ENCODE peak calls at places on chromosomes 16 and 17, in ten cellular contexts. One of them, this sample, is unnamed.

GRCh38 chr17:21044971-21045370 is 2.2 kb upstream of the USP22 start:
- DNase-seq in endodermal cell: no peak
- DNase-seq in spleen: no peak
- DNase-seq in MM.1S: no peak
- DNase-seq in testis: no peak
- DNase-seq in body of pancreas: no peak
- DNase-seq in CD4-positive, alpha-beta T cell: no peak
- DNase-seq in esophagus squamous epithelium: no peak
- DNase-seq in neural progenitor cell: no peak
- DNase-seq in BE2C: no peak
- DNase-seq in this sample: no peak

GRCh38 chr16:67872631-67873434 is at the start of gene EDC4:
- DNase-seq in spleen: peak; percentile 96
- DNase-seq in testis: peak; percentile 81
- DNase-seq in body of pancreas: peak; percentile 83
- DNase-seq in CD4-positive, alpha-beta T cell: peak; percentile 84
- DNase-seq in neural progenitor cell: peak; percentile 75
- DNase-seq in BE2C: peak; percentile 84
- DNase-seq in endodermal cell: peak; percentile 90
- DNase-seq in esophagus squamous epithelium: peak; percentile 16
- DNase-seq in MM.1S: peak; percentile 84
- DNase-seq in this sample: peak; percentile 93

GRCh38 chr17:15954222-15954621 is 9.3 kb downstream of the ADORA2B start:
- DNase-seq in spleen: peak; percentile 40
- DNase-seq in MM.1S: no peak
- DNase-seq in CD4-positive, alpha-beta T cell: no peak
- DNase-seq in testis: no peak
- DNase-seq in endodermal cell: no peak
- DNase-seq in neural progenitor cell: no peak
- DNase-seq in BE2C: no peak
- DNase-seq in esophagus squamous epithelium: no peak
- DNase-seq in body of pancreas: no peak
- DNase-seq in this sample: no peak

GRCh38 chr17:915416-916201 is 64.0 kb downstream of the NXN start:
- DNase-seq in neural progenitor cell: peak; percentile 49
- DNase-seq in CD4-positive, alpha-beta T cell: no peak
- DNase-seq in testis: no peak
- DNase-seq in spleen: no peak
- DNase-seq in endodermal cell: no peak
- DNase-seq in esophagus squamous epithelium: no peak
- DNase-seq in body of pancreas: no peak
- DNase-seq in MM.1S: no peak
- DNase-seq in BE2C: no peak
- DNase-seq in this sample: no peak

GRCh38 chr17:8016632-8017424 is 14.4 kb downstream of the GUCY2D start:
- DNase-seq in testis: peak; percentile 55
- DNase-seq in CD4-positive, alpha-beta T cell: peak; percentile 34
- DNase-seq in neural progenitor cell: peak; percentile 80
- DNase-seq in esophagus squamous epithelium: no peak
- DNase-seq in MM.1S: peak; percentile 27
- DNase-seq in body of pancreas: peak; percentile 62
- DNase-seq in BE2C: peak; percentile 58
- DNase-seq in spleen: peak; percentile 81
- DNase-seq in endodermal cell: peak; percentile 97
- DNase-seq in this sample: peak; percentile 86

GRCh38 chr16:17476414-17477259 is 5.9 kb upstream of the XYLT1 start:
- DNase-seq in body of pancreas: peak; percentile 70
- DNase-seq in neural progenitor cell: peak; percentile 87
- DNase-seq in CD4-positive, alpha-beta T cell: peak; percentile 40
- DNase-seq in endodermal cell: peak; percentile 92
- DNase-seq in esophagus squamous epithelium: no peak
- DNase-seq in spleen: peak; percentile 83
- DNase-seq in BE2C: peak; percentile 45
- DNase-seq in MM.1S: peak; percentile 93
- DNase-seq in testis: peak; percentile 59
- DNase-seq in this sample: no peak

GRCh38 chr17:10081571-10082169 is 116.7 kb downstream of the GAS7 start:
- DNase-seq in BE2C: no peak
- DNase-seq in CD4-positive, alpha-beta T cell: no peak
- DNase-seq in spleen: no peak
- DNase-seq in neural progenitor cell: no peak
- DNase-seq in MM.1S: no peak
- DNase-seq in endodermal cell: peak; percentile 64
- DNase-seq in esophagus squamous epithelium: no peak
- DNase-seq in body of pancreas: no peak
- DNase-seq in testis: no peak
- DNase-seq in this sample: no peak

GRCh38 chr16:64947651-64948050 is 174.2 kb downstream of the CDH11 start:
- DNase-seq in neural progenitor cell: no peak
- DNase-seq in MM.1S: no peak
- DNase-seq in endodermal cell: no peak
- DNase-seq in esophagus squamous epithelium: no peak
- DNase-seq in spleen: no peak
- DNase-seq in body of pancreas: no peak
- DNase-seq in CD4-positive, alpha-beta T cell: no peak
- DNase-seq in testis: no peak
- DNase-seq in BE2C: no peak
- DNase-seq in this sample: no peak

GRCh38 chr17:49021768-49022103 is 24.6 kb downstream of the IGF2BP1 start:
- DNase-seq in neural progenitor cell: no peak
- DNase-seq in CD4-positive, alpha-beta T cell: no peak
- DNase-seq in BE2C: no peak
- DNase-seq in endodermal cell: no peak
- DNase-seq in body of pancreas: no peak
- DNase-seq in spleen: no peak
- DNase-seq in MM.1S: no peak
- DNase-seq in testis: no peak
- DNase-seq in esophagus squamous epithelium: no peak
- DNase-seq in this sample: no peak

GRCh38 chr17:30278032-30278431 is 13.7 kb downstream of the BLMH start:
- DNase-seq in testis: peak; percentile 76
- DNase-seq in CD4-positive, alpha-beta T cell: no peak
- DNase-seq in neural progenitor cell: peak; percentile 61
- DNase-seq in body of pancreas: peak; percentile 42
- DNase-seq in esophagus squamous epithelium: no peak
- DNase-seq in spleen: no peak
- DNase-seq in MM.1S: no peak
- DNase-seq in endodermal cell: peak; percentile 77
- DNase-seq in BE2C: peak; percentile 31
- DNase-seq in this sample: no peak

GRCh38 chr16:89574681-89575246 is 794 bp upstream of the CPNE7 start:
- DNase-seq in spleen: peak; percentile 85
- DNase-seq in MM.1S: peak; percentile 20
- DNase-seq in BE2C: peak; percentile 11
- DNase-seq in esophagus squamous epithelium: no peak
- DNase-seq in body of pancreas: peak; percentile 47
- DNase-seq in endodermal cell: peak; percentile 94
- DNase-seq in CD4-positive, alpha-beta T cell: peak; percentile 23
- DNase-seq in neural progenitor cell: peak; percentile 93
- DNase-seq in testis: peak; percentile 64
- DNase-seq in this sample: peak; percentile 79

GRCh38 chr16:29256501-29256981 is 150.0 kb downstream of the NPIPB11 start:
- DNase-seq in BE2C: no peak
- DNase-seq in CD4-positive, alpha-beta T cell: no peak
- DNase-seq in testis: no peak
- DNase-seq in neural progenitor cell: peak; percentile 24
- DNase-seq in endodermal cell: no peak
- DNase-seq in spleen: no peak
- DNase-seq in esophagus squamous epithelium: no peak
- DNase-seq in body of pancreas: no peak
- DNase-seq in MM.1S: no peak
- DNase-seq in this sample: no peak

GRCh38 chr17:30347488-30347887 is 13.6 kb upstream of the TMIGD1 start:
- DNase-seq in spleen: no peak
- DNase-seq in body of pancreas: no peak
- DNase-seq in BE2C: no peak
- DNase-seq in neural progenitor cell: no peak
- DNase-seq in testis: no peak
- DNase-seq in CD4-positive, alpha-beta T cell: no peak
- DNase-seq in MM.1S: no peak
- DNase-seq in endodermal cell: no peak
- DNase-seq in esophagus squamous epithelium: no peak
- DNase-seq in this sample: no peak

GRCh38 chr17:7932949-7933348 is 943 bp downstream of the CNTROB start:
- DNase-seq in esophagus squamous epithelium: no peak
- DNase-seq in endodermal cell: peak; percentile 87
- DNase-seq in neural progenitor cell: peak; percentile 67
- DNase-seq in body of pancreas: no peak
- DNase-seq in BE2C: peak; percentile 25
- DNase-seq in testis: no peak
- DNase-seq in CD4-positive, alpha-beta T cell: no peak
- DNase-seq in spleen: no peak
- DNase-seq in MM.1S: no peak
- DNase-seq in this sample: peak; percentile 80

GRCh38 chr16:10408824-10409381 is 23.0 kb downstream of the ATF7IP2 start:
- DNase-seq in esophagus squamous epithelium: no peak
- DNase-seq in CD4-positive, alpha-beta T cell: no peak
- DNase-seq in spleen: no peak
- DNase-seq in neural progenitor cell: no peak
- DNase-seq in BE2C: no peak
- DNase-seq in MM.1S: no peak
- DNase-seq in body of pancreas: no peak
- DNase-seq in testis: no peak
- DNase-seq in endodermal cell: no peak
- DNase-seq in this sample: no peak
- H3K9me3 ChIP-seq in esophagus squamous epithelium: no peaks in the 10 kb centered on the region
- H3K9me3 ChIP-seq in CD4-positive, alpha-beta T cell: peaks cover 76% of the 10 kb centered on the region
- H3K9me3 ChIP-seq in spleen: peaks cover 12% of the 10 kb centered on the region
- H3K9me3 ChIP-seq in neural progenitor cell: no peaks in the 10 kb centered on the region
- H3K9me3 ChIP-seq in BE2C: no peaks in the 10 kb centered on the region
- H3K9me3 ChIP-seq in MM.1S: no peaks in the 10 kb centered on the region
- H3K9me3 ChIP-seq in body of pancreas: no peaks in the 10 kb centered on the region
- H3K9me3 ChIP-seq in testis: no peaks in the 10 kb centered on the region
- H3K9me3 ChIP-seq in endodermal cell: peaks cover 99% of the 10 kb centered on the region
- H3K9me3 ChIP-seq in this sample: peaks cover 56% of the 10 kb centered on the region

GRCh38 chr16:35687781-35688180 is 2228.4 kb downstream of the TP53TG3F start:
- DNase-seq in endodermal cell: no peak
- DNase-seq in MM.1S: peak; percentile 71
- DNase-seq in CD4-positive, alpha-beta T cell: no peak
- DNase-seq in neural progenitor cell: no peak
- DNase-seq in testis: no peak
- DNase-seq in BE2C: no peak
- DNase-seq in spleen: no peak
- DNase-seq in esophagus squamous epithelium: no peak
- DNase-seq in body of pancreas: no peak
- DNase-seq in this sample: no peak
- H3K9me3 ChIP-seq in endodermal cell: peaks cover 90% of the 10 kb centered on the region
- H3K9me3 ChIP-seq in MM.1S: no peaks in the 10 kb centered on the region
- H3K9me3 ChIP-seq in CD4-positive, alpha-beta T cell: peaks cover 63% of the 10 kb centered on the region
- H3K9me3 ChIP-seq in neural progenitor cell: peaks cover 6% of the 10 kb centered on the region
- H3K9me3 ChIP-seq in testis: no peaks in the 10 kb centered on the region
- H3K9me3 ChIP-seq in BE2C: no peaks in the 10 kb centered on the region
- H3K9me3 ChIP-seq in spleen: no peaks in the 10 kb centered on the region
- H3K9me3 ChIP-seq in esophagus squamous epithelium: no peaks in the 10 kb centered on the region
- H3K9me3 ChIP-seq in body of pancreas: no peaks in the 10 kb centered on the region
- H3K9me3 ChIP-seq in this sample: peaks cover 5% of the 10 kb centered on the region

GRCh38 chr16:2013527-2013926 is 3.9 kb upstream of the ZNF598 start:
- DNase-seq in MM.1S: no peak
- DNase-seq in spleen: no peak
- DNase-seq in neural progenitor cell: no peak
- DNase-seq in esophagus squamous epithelium: no peak
- DNase-seq in BE2C: no peak
- DNase-seq in testis: no peak
- DNase-seq in body of pancreas: no peak
- DNase-seq in endodermal cell: no peak
- DNase-seq in CD4-positive, alpha-beta T cell: no peak
- DNase-seq in this sample: no peak
- H3K9me3 ChIP-seq in MM.1S: no peaks in the 10 kb centered on the region
- H3K9me3 ChIP-seq in spleen: no peaks in the 10 kb centered on the region
- H3K9me3 ChIP-seq in neural progenitor cell: no peaks in the 10 kb centered on the region
- H3K9me3 ChIP-seq in esophagus squamous epithelium: no peaks in the 10 kb centered on the region
- H3K9me3 ChIP-seq in BE2C: no peaks in the 10 kb centered on the region
- H3K9me3 ChIP-seq in testis: no peaks in the 10 kb centered on the region
- H3K9me3 ChIP-seq in body of pancreas: no peaks in the 10 kb centered on the region
- H3K9me3 ChIP-seq in endodermal cell: no peaks in the 10 kb centered on the region
- H3K9me3 ChIP-seq in CD4-positive, alpha-beta T cell: no peaks in the 10 kb centered on the region
- H3K9me3 ChIP-seq in this sample: no peaks in the 10 kb centered on the region

GRCh38 chr16:75172578-75172977 is 24.3 kb downstream of the ZFP1 start:
- DNase-seq in CD4-positive, alpha-beta T cell: no peak
- DNase-seq in spleen: no peak
- DNase-seq in body of pancreas: no peak
- DNase-seq in esophagus squamous epithelium: no peak
- DNase-seq in BE2C: no peak
- DNase-seq in testis: no peak
- DNase-seq in MM.1S: no peak
- DNase-seq in neural progenitor cell: no peak
- DNase-seq in endodermal cell: no peak
- DNase-seq in this sample: no peak
- H3K9me3 ChIP-seq in CD4-positive, alpha-beta T cell: peaks cover 85% of the 10 kb centered on the region
- H3K9me3 ChIP-seq in spleen: peaks cover 19% of the 10 kb centered on the region
- H3K9me3 ChIP-seq in body of pancreas: no peaks in the 10 kb centered on the region
- H3K9me3 ChIP-seq in esophagus squamous epithelium: no peaks in the 10 kb centered on the region
- H3K9me3 ChIP-seq in BE2C: peaks cover 7% of the 10 kb centered on the region
- H3K9me3 ChIP-seq in testis: no peaks in the 10 kb centered on the region
- H3K9me3 ChIP-seq in MM.1S: no peaks in the 10 kb centered on the region
- H3K9me3 ChIP-seq in neural progenitor cell: peaks cover 33% of the 10 kb centered on the region
- H3K9me3 ChIP-seq in endodermal cell: peaks cover 97% of the 10 kb centered on the region
- H3K9me3 ChIP-seq in this sample: peaks cover 32% of the 10 kb centered on the region

DNA sequence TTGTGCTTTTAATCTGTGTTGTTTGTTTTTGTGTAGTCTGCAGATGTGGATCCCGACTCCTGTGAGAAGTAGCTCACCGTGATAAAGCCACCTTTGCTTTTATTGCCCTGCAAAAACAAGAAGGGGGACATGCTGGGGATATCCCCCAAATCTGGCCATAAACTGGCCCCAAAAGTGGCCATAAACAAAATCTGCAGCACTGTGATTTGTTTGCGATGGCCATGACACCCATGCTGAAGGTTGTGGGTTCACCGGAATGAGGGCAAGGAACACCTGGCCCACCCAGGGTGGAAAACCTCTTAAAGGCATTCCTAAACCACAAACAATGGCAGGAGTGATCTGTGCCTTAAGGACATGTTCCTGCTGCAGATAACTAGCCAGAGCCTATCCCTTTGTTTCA is 15.1 kb downstream of the AHSP start:
- DNase-seq in body of pancreas: no peak
- DNase-seq in testis: no peak
- DNase-seq in neural progenitor cell: no peak
- DNase-seq in spleen: no peak
- DNase-seq in endodermal cell: no peak
- DNase-seq in BE2C: no peak
- DNase-seq in esophagus squamous epithelium: no peak
- DNase-seq in MM.1S: no peak
- DNase-seq in CD4-positive, alpha-beta T cell: no peak
- DNase-seq in this sample: no peak
- H3K9me3 ChIP-seq in body of pancreas: no peaks in the 10 kb centered on the region
- H3K9me3 ChIP-seq in testis: no peaks in the 10 kb centered on the region
- H3K9me3 ChIP-seq in neural progenitor cell: peaks cover 1% of the 10 kb centered on the region
- H3K9me3 ChIP-seq in spleen: no peaks in the 10 kb centered on the region
- H3K9me3 ChIP-seq in endodermal cell: peaks cover 23% of the 10 kb centered on the region
- H3K9me3 ChIP-seq in BE2C: no peaks in the 10 kb centered on the region
- H3K9me3 ChIP-seq in esophagus squamous epithelium: no peaks in the 10 kb centered on the region
- H3K9me3 ChIP-seq in MM.1S: no peaks in the 10 kb centered on the region
- H3K9me3 ChIP-seq in CD4-positive, alpha-beta T cell: peaks cover 9% of the 10 kb centered on the region
- H3K9me3 ChIP-seq in this sample: no peaks in the 10 kb centered on the region

GRCh38 chr17:73863761-73864535 is 219.7 kb upstream of the SDK2 start:
- DNase-seq in endodermal cell: no peak
- DNase-seq in esophagus squamous epithelium: no peak
- DNase-seq in neural progenitor cell: no peak
- DNase-seq in body of pancreas: no peak
- DNase-seq in CD4-positive, alpha-beta T cell: no peak
- DNase-seq in testis: no peak
- DNase-seq in spleen: no peak
- DNase-seq in MM.1S: no peak
- DNase-seq in BE2C: peak; percentile 55
- DNase-seq in this sample: no peak
- H3K9me3 ChIP-seq in endodermal cell: no peaks in the 10 kb centered on the region
- H3K9me3 ChIP-seq in esophagus squamous epithelium: no peaks in the 10 kb centered on the region
- H3K9me3 ChIP-seq in neural progenitor cell: no peaks in the 10 kb centered on the region
- H3K9me3 ChIP-seq in body of pancreas: no peaks in the 10 kb centered on the region
- H3K9me3 ChIP-seq in CD4-positive, alpha-beta T cell: no peaks in the 10 kb centered on the region
- H3K9me3 ChIP-seq in testis: no peaks in the 10 kb centered on the region
- H3K9me3 ChIP-seq in spleen: no peaks in the 10 kb centered on the region
- H3K9me3 ChIP-seq in MM.1S: no peaks in the 10 kb centered on the region
- H3K9me3 ChIP-seq in BE2C: no peaks in the 10 kb centered on the region
- H3K9me3 ChIP-seq in this sample: no peaks in the 10 kb centered on the region